ENCODE peak calls at places on chromosome 5, in ten cellular contexts. One of them, this sample, is unnamed.

GRCh38 chr5:81819556-81820314 is 68.8 kb upstream of the SSBP2 start:
- DNase-seq in prostate gland: no peak
- DNase-seq in ovary: no peak
- DNase-seq in A549: peak; percentile 21
- DNase-seq in body of pancreas: no peak
- DNase-seq in HepG2: no peak
- DNase-seq in spleen: no peak
- DNase-seq in Peyer's patch: no peak
- DNase-seq in adrenal gland: no peak
- DNase-seq in heart left ventricle: no peak
- DNase-seq in this sample: no peak

GRCh38 chr5:40958811-40959210 is 49.5 kb downstream of the C7 start:
- DNase-seq in HepG2: no peak
- DNase-seq in adrenal gland: no peak
- DNase-seq in A549: no peak
- DNase-seq in prostate gland: no peak
- DNase-seq in Peyer's patch: no peak
- DNase-seq in spleen: no peak
- DNase-seq in ovary: no peak
- DNase-seq in body of pancreas: no peak
- DNase-seq in heart left ventricle: no peak
- DNase-seq in this sample: no peak

GRCh38 chr5:180079702-180080466 is 8.3 kb upstream of the RNF130 start:
- DNase-seq in adrenal gland: no peak
- DNase-seq in body of pancreas: no peak
- DNase-seq in prostate gland: no peak
- DNase-seq in Peyer's patch: no peak
- DNase-seq in A549: no peak
- DNase-seq in heart left ventricle: no peak
- DNase-seq in spleen: no peak
- DNase-seq in HepG2: no peak
- DNase-seq in ovary: no peak
- DNase-seq in this sample: no peak

GRCh38 chr5:98443916-98444315 is 329.5 kb upstream of the RGMB start:
- DNase-seq in spleen: no peak
- DNase-seq in A549: no peak
- DNase-seq in ovary: no peak
- DNase-seq in HepG2: no peak
- DNase-seq in body of pancreas: no peak
- DNase-seq in heart left ventricle: no peak
- DNase-seq in prostate gland: no peak
- DNase-seq in Peyer's patch: no peak
- DNase-seq in adrenal gland: no peak
- DNase-seq in this sample: no peak

GRCh38 chr5:39794511-39794910 is 369.7 kb upstream of the DAB2 start:
- DNase-seq in A549: no peak
- DNase-seq in HepG2: no peak
- DNase-seq in body of pancreas: no peak
- DNase-seq in heart left ventricle: peak; percentile 24
- DNase-seq in ovary: no peak
- DNase-seq in spleen: no peak
- DNase-seq in adrenal gland: no peak
- DNase-seq in prostate gland: no peak
- DNase-seq in Peyer's patch: no peak
- DNase-seq in this sample: no peak

GRCh38 chr5:168891175-168891812 is 312.1 kb upstream of the PANK3 start:
- DNase-seq in Peyer's patch: no peak
- DNase-seq in prostate gland: no peak
- DNase-seq in heart left ventricle: no peak
- DNase-seq in adrenal gland: no peak
- DNase-seq in HepG2: no peak
- DNase-seq in spleen: no peak
- DNase-seq in ovary: no peak
- DNase-seq in body of pancreas: no peak
- DNase-seq in A549: no peak
- DNase-seq in this sample: no peak

GRCh38 chr5:100762163-100762562 is 140.9 kb downstream of the ST8SIA4 start:
- DNase-seq in prostate gland: no peak
- DNase-seq in spleen: no peak
- DNase-seq in HepG2: no peak
- DNase-seq in heart left ventricle: no peak
- DNase-seq in ovary: no peak
- DNase-seq in body of pancreas: no peak
- DNase-seq in adrenal gland: no peak
- DNase-seq in A549: no peak
- DNase-seq in Peyer's patch: no peak
- DNase-seq in this sample: no peak

GRCh38 chr5:96633820-96634219 is 28.4 kb upstream of the CAST start:
- DNase-seq in heart left ventricle: no peak
- DNase-seq in A549: no peak
- DNase-seq in body of pancreas: no peak
- DNase-seq in prostate gland: no peak
- DNase-seq in HepG2: no peak
- DNase-seq in adrenal gland: no peak
- DNase-seq in ovary: no peak
- DNase-seq in spleen: no peak
- DNase-seq in Peyer's patch: no peak
- DNase-seq in this sample: no peak

DNA sequence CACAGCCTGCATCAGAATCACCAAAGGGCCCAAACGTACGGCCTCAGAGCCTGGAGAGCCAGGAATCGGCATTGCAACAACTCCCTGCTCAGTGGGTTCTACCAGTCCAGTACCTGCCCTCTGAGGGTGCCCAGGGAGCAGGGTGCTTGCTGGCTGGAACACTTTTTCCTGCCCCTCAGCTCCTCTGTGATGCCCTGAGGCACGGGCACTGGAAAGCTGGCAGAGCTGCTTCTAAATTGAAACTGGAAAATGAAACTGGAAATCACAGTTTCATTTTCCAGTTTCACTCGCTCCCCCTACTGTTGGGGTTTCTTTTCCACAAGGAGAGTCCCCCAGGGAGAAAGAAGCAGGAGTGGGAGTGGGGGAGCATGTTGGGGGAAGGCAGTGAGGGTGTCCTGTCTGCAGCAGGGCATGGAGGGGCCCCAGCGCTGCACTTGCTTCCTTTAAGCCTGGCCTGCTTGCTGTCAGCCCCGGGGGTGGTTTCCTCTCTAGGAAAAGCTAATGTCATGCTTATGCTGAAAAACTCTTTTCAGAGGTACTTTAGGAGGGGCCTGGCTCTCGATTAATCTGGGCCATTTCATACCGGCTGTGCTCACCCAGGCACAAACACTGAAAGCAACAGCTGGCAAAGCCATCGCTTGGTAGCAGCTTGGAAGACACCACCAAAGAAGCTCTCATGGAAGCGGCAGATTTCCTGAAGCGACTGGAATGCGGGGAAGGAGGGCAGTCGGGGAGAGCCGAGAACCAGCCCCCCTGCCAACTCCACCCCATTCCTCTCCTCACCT is 26.2 kb downstream of the IRF1 start:
- DNase-seq in prostate gland: no peak
- DNase-seq in A549: no peak
- DNase-seq in Peyer's patch: peak; percentile 62
- DNase-seq in HepG2: no peak
- DNase-seq in spleen: peak; percentile 87
- DNase-seq in ovary: peak; percentile 31
- DNase-seq in body of pancreas: no peak
- DNase-seq in heart left ventricle: no peak
- DNase-seq in adrenal gland: no peak
- DNase-seq in this sample: no peak
- TF ChIP-seq POLR2A in prostate gland: no peak
- TF ChIP-seq POLR2A in A549: no peak
- TF ChIP-seq POLR2A in Peyer's patch: peak; percentile 11
- TF ChIP-seq POLR2A in HepG2: no peak
- TF ChIP-seq POLR2A in spleen: no peak
- TF ChIP-seq POLR2A in ovary: no peak
- TF ChIP-seq POLR2A in body of pancreas: no peak
- TF ChIP-seq POLR2A in heart left ventricle: no peak
- TF ChIP-seq POLR2A in adrenal gland: no peak
- TF ChIP-seq POLR2A in this sample: no peak

DNA sequence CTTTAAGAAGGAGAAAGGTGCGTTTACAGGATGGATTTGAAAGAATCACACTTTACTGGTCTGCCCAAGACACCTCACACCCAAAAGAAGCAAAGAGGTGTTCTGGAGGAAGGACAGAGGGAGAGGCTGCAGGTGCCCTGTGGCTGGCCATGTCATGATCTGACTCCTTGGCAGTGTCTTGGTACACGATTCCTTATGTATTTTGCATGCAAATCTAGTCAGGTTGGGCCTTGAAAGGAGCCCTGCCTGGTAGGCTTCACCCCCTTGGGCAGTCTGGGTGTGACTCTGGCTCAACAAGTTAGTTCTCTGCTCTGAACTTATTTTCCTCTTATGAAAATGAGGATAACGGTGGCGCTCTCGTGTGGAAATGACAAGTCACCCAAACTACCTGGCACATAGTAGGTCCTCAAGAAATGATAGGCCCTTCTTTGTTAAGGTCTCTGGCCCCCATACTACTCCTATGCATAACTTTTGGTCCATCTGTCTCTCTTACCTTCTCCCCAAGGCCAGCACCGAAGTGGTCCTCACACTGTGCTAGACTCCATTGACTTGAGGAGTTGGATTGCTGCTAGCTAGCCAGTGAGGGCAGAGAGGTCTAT is 212.5 kb downstream of the SEMA6A start:
- DNase-seq in Peyer's patch: no peak
- DNase-seq in adrenal gland: no peak
- DNase-seq in spleen: no peak
- DNase-seq in ovary: no peak
- DNase-seq in body of pancreas: no peak
- DNase-seq in heart left ventricle: no peak
- DNase-seq in A549: no peak
- DNase-seq in prostate gland: no peak
- DNase-seq in HepG2: no peak
- DNase-seq in this sample: no peak
- H3K4me3 ChIP-seq in Peyer's patch: no peak overlapping the region
- H3K4me3 ChIP-seq in adrenal gland: no peak overlapping the region
- H3K4me3 ChIP-seq in spleen: no peak overlapping the region
- H3K4me3 ChIP-seq in ovary: no peak overlapping the region
- H3K4me3 ChIP-seq in body of pancreas: no peak overlapping the region
- H3K4me3 ChIP-seq in heart left ventricle: peak overlapping the region; percentile 48
- H3K4me3 ChIP-seq in A549: no peak overlapping the region
- H3K4me3 ChIP-seq in prostate gland: no peak overlapping the region
- H3K4me3 ChIP-seq in HepG2: no peak overlapping the region
- H3K4me3 ChIP-seq in this sample: peak overlapping the region; percentile 43

GRCh38 chr5:149775785-149776184 is 45.7 kb downstream of the PPARGC1B start:
- DNase-seq in A549: peak; percentile 40
- DNase-seq in HepG2: peak; percentile 25
- DNase-seq in body of pancreas: no peak
- DNase-seq in spleen: no peak
- DNase-seq in prostate gland: no peak
- DNase-seq in adrenal gland: no peak
- DNase-seq in heart left ventricle: no peak
- DNase-seq in Peyer's patch: no peak
- DNase-seq in ovary: no peak
- DNase-seq in this sample: no peak

GRCh38 chr5:149773245-149774095 is 43.4 kb downstream of the PPARGC1B start:
- DNase-seq in adrenal gland: no peak
- DNase-seq in A549: no peak
- DNase-seq in HepG2: no peak
- DNase-seq in body of pancreas: no peak
- DNase-seq in heart left ventricle: peak; percentile 28
- DNase-seq in ovary: no peak
- DNase-seq in Peyer's patch: no peak
- DNase-seq in spleen: no peak
- DNase-seq in prostate gland: no peak
- DNase-seq in this sample: peak; percentile 51

GRCh38 chr5:149766460-149767277 is 36.6 kb downstream of the PPARGC1B start:
- DNase-seq in Peyer's patch: no peak
- DNase-seq in body of pancreas: no peak
- DNase-seq in adrenal gland: no peak
- DNase-seq in spleen: peak; percentile 18
- DNase-seq in ovary: no peak
- DNase-seq in prostate gland: no peak
- DNase-seq in A549: no peak
- DNase-seq in HepG2: no peak
- DNase-seq in heart left ventricle: peak; percentile 56
- DNase-seq in this sample: no peak

GRCh38 chr5:149767278-149767550 is 37.1 kb downstream of the PPARGC1B start:
- DNase-seq in heart left ventricle: no peak
- DNase-seq in spleen: no peak
- DNase-seq in prostate gland: no peak
- DNase-seq in ovary: no peak
- DNase-seq in A549: no peak
- DNase-seq in adrenal gland: no peak
- DNase-seq in HepG2: no peak
- DNase-seq in Peyer's patch: no peak
- DNase-seq in body of pancreas: no peak
- DNase-seq in this sample: no peak

DNA sequence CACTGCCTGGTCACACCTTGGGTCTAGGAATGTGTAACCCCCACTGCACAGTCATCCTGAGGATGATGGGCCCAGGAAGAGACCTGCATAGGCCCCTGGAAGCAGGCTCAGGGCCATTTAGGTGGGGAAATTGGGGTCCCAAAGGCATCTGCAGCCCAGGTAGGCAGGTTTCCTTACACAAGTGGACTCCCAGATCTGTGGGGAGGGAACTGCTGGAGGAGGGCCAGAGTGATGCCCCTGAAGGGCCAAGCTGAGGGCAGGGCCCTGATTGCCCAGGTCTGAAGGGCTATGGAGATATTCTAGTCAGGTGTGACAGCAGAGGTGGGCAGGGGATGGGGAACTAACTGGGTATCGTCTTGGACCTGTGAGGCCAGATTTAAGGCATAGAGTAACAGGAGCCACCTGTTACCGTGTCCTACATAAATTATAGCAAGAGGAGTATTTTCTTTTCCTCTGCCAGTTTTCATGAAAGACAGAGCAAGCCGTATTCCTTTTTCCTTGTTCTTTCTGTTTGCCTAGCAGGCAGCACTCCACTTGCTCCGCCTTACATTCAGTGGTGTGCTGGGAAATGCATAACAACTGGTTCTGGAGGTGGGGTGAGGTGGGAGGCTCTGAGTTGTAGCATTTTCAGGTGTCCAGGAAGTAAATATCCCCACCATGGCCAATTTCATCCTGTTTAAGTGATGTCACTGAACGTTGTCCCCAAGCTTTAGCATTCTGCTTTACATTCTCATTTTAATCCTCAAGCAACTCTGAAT is 41.3 kb downstream of the PPARGC1B start:
- DNase-seq in ovary: no peak
- DNase-seq in spleen: peak; percentile 44
- DNase-seq in adrenal gland: no peak
- DNase-seq in Peyer's patch: no peak
- DNase-seq in HepG2: no peak
- DNase-seq in A549: no peak
- DNase-seq in body of pancreas: no peak
- DNase-seq in heart left ventricle: peak; percentile 11
- DNase-seq in prostate gland: no peak
- DNase-seq in this sample: no peak
- H3K4me1 ChIP-seq in ovary: no peaks in the 10 kb centered on the region
- H3K4me1 ChIP-seq in spleen: no peaks in the 10 kb centered on the region
- H3K4me1 ChIP-seq in adrenal gland: no peaks in the 10 kb centered on the region
- H3K4me1 ChIP-seq in Peyer's patch: peaks cover 35% of the 10 kb centered on the region
- H3K4me1 ChIP-seq in HepG2: no peaks in the 10 kb centered on the region
- H3K4me1 ChIP-seq in A549: no peaks in the 10 kb centered on the region
- H3K4me1 ChIP-seq in body of pancreas: no peaks in the 10 kb centered on the region
- H3K4me1 ChIP-seq in heart left ventricle: peaks cover 69% of the 10 kb centered on the region
- H3K4me1 ChIP-seq in prostate gland: no peaks in the 10 kb centered on the region
- H3K4me1 ChIP-seq in this sample: peaks cover 2% of the 10 kb centered on the region

DNA sequence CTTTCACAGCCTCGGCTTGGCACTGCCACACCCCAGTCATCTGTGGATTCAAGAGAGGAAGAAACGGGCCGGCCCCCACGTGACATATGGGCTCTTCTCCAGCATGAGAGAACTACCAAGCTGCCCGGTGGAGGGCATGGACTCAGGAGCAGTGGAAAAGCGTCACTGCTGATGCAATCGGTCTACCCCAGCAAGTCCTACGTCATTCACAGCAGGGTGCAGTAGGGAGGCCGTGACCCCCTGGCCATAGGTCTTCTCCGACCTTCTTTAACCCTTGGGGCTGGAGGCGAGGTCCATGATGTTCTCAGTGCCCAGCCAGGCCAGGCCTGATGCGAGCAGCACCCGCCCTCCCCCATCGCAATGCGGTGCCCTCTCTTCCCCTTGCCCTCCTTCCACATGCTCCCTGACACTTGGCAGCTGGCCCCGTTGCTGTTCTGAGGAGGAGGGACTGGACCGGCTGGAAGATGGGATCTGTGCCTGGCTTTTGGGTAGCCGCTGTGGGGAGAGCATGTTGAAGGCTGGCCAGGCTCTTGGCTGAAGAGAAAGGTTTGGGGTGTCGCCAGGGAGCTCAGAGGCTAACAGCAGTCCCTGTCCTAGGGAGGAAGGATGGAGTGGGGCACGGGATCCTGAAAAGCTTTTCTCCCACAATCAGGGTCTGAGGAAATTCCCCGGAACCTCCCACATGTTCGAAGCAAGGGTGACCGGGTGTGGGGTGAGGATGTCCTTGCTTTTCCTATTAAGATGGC is 89.8 kb downstream of the LIFR start:
- DNase-seq in body of pancreas: peak; percentile 41
- DNase-seq in ovary: peak; percentile 97
- DNase-seq in Peyer's patch: no peak
- DNase-seq in adrenal gland: peak; percentile 79
- DNase-seq in prostate gland: no peak
- DNase-seq in A549: no peak
- DNase-seq in heart left ventricle: peak; percentile 85
- DNase-seq in HepG2: no peak
- DNase-seq in spleen: no peak
- DNase-seq in this sample: peak; percentile 32
- TF ChIP-seq POLR2A in body of pancreas: no peak
- TF ChIP-seq POLR2A in ovary: no peak
- TF ChIP-seq POLR2A in Peyer's patch: no peak
- TF ChIP-seq POLR2A in adrenal gland: no peak
- TF ChIP-seq POLR2A in prostate gland: no peak
- TF ChIP-seq POLR2A in A549: no peak
- TF ChIP-seq POLR2A in heart left ventricle: no peak
- TF ChIP-seq POLR2A in HepG2: no peak
- TF ChIP-seq POLR2A in spleen: no peak
- TF ChIP-seq POLR2A in this sample: no peak

This sample was measured in upper lobe of left lung.